ENCODE peak calls at places on chromosomes 16 and 17, in ten cellular contexts. One of them, this sample, is unnamed.

GRCh38 chr17:83079766-83080616 is 582 bp downstream of the METRNL start:
- DNase-seq in IMR-90: no peak
- DNase-seq in NCI-H187 treated with DMSO at 0.1 percent for 48 hours: no peak
- DNase-seq in dermis microvascular lymphatic vessel endothelial cell: no peak
- DNase-seq in stimulated activated CD4-positive, alpha-beta T cell treated with anti-CD3 and anti-CD28 coated beads, Interleukin-2, amount 100 ng/mL, for 48 hours: no peak
- DNase-seq in stromal cell of bone marrow: no peak
- DNase-seq in K562: peak
- DNase-seq in ascending aorta: no peak
- DNase-seq in thoracic aorta: no peak
- DNase-seq in B cell: no peak
- DNase-seq in this sample: peak

GRCh38 chr16:86974120-86974519 is 343.1 kb downstream of the C16orf95 start:
- DNase-seq in IMR-90: no peak
- DNase-seq in NCI-H187 treated with DMSO at 0.1 percent for 48 hours: no peak
- DNase-seq in dermis microvascular lymphatic vessel endothelial cell: no peak
- DNase-seq in stimulated activated CD4-positive, alpha-beta T cell treated with anti-CD3 and anti-CD28 coated beads, Interleukin-2, amount 100 ng/mL, for 48 hours: no peak
- DNase-seq in stromal cell of bone marrow: no peak
- DNase-seq in K562: no peak
- DNase-seq in ascending aorta: no peak
- DNase-seq in thoracic aorta: no peak
- DNase-seq in B cell: no peak
- DNase-seq in this sample: no peak

GRCh38 chr17:61372436-61372835 is 27.2 kb upstream of the TBX2 start:
- DNase-seq in IMR-90: no peak
- DNase-seq in NCI-H187 treated with DMSO at 0.1 percent for 48 hours: no peak
- DNase-seq in dermis microvascular lymphatic vessel endothelial cell: no peak
- DNase-seq in stimulated activated CD4-positive, alpha-beta T cell treated with anti-CD3 and anti-CD28 coated beads, Interleukin-2, amount 100 ng/mL, for 48 hours: no peak
- DNase-seq in stromal cell of bone marrow: no peak
- DNase-seq in K562: no peak
- DNase-seq in ascending aorta: no peak
- DNase-seq in thoracic aorta: no peak
- DNase-seq in B cell: no peak
- DNase-seq in this sample: no peak

GRCh38 chr17:42120161-42121065 is 754 bp downstream of the KAT2A start:
- DNase-seq in IMR-90: no peak
- DNase-seq in NCI-H187 treated with DMSO at 0.1 percent for 48 hours: no peak
- DNase-seq in dermis microvascular lymphatic vessel endothelial cell: no peak
- DNase-seq in stimulated activated CD4-positive, alpha-beta T cell treated with anti-CD3 and anti-CD28 coated beads, Interleukin-2, amount 100 ng/mL, for 48 hours: peak
- DNase-seq in stromal cell of bone marrow: no peak
- DNase-seq in K562: peak
- DNase-seq in ascending aorta: no peak
- DNase-seq in thoracic aorta: no peak
- DNase-seq in B cell: no peak
- DNase-seq in this sample: no peak

GRCh38 chr16:23957287-23957686 is 121.5 kb downstream of the PRKCB start:
- DNase-seq in IMR-90: no peak
- DNase-seq in NCI-H187 treated with DMSO at 0.1 percent for 48 hours: no peak
- DNase-seq in dermis microvascular lymphatic vessel endothelial cell: no peak
- DNase-seq in stimulated activated CD4-positive, alpha-beta T cell treated with anti-CD3 and anti-CD28 coated beads, Interleukin-2, amount 100 ng/mL, for 48 hours: no peak
- DNase-seq in stromal cell of bone marrow: no peak
- DNase-seq in K562: no peak
- DNase-seq in ascending aorta: no peak
- DNase-seq in thoracic aorta: no peak
- DNase-seq in B cell: no peak
- DNase-seq in this sample: no peak

GRCh38 chr16:68592466-68593337 is 52.4 kb upstream of the CDH3 start:
- DNase-seq in IMR-90: no peak
- DNase-seq in NCI-H187 treated with DMSO at 0.1 percent for 48 hours: no peak
- DNase-seq in dermis microvascular lymphatic vessel endothelial cell: peak
- DNase-seq in stimulated activated CD4-positive, alpha-beta T cell treated with anti-CD3 and anti-CD28 coated beads, Interleukin-2, amount 100 ng/mL, for 48 hours: no peak
- DNase-seq in stromal cell of bone marrow: no peak
- DNase-seq in K562: no peak
- DNase-seq in ascending aorta: no peak
- DNase-seq in thoracic aorta: no peak
- DNase-seq in B cell: no peak
- DNase-seq in this sample: no peak

GRCh38 chr16:9318764-9319163 is 227.3 kb downstream of the HAPSTR1 start:
- DNase-seq in IMR-90: no peak
- DNase-seq in NCI-H187 treated with DMSO at 0.1 percent for 48 hours: no peak
- DNase-seq in dermis microvascular lymphatic vessel endothelial cell: no peak
- DNase-seq in stimulated activated CD4-positive, alpha-beta T cell treated with anti-CD3 and anti-CD28 coated beads, Interleukin-2, amount 100 ng/mL, for 48 hours: no peak
- DNase-seq in stromal cell of bone marrow: no peak
- DNase-seq in K562: peak
- DNase-seq in ascending aorta: no peak
- DNase-seq in thoracic aorta: no peak
- DNase-seq in B cell: no peak
- DNase-seq in this sample: no peak

GRCh38 chr17:59330314-59330942 is 1.0 kb upstream of the YPEL2 start:
- DNase-seq in IMR-90: no peak
- DNase-seq in NCI-H187 treated with DMSO at 0.1 percent for 48 hours: no peak
- DNase-seq in dermis microvascular lymphatic vessel endothelial cell: peak
- DNase-seq in stimulated activated CD4-positive, alpha-beta T cell treated with anti-CD3 and anti-CD28 coated beads, Interleukin-2, amount 100 ng/mL, for 48 hours: no peak
- DNase-seq in stromal cell of bone marrow: no peak
- DNase-seq in K562: no peak
- DNase-seq in ascending aorta: peak
- DNase-seq in thoracic aorta: no peak
- DNase-seq in B cell: no peak
- DNase-seq in this sample: no peak

GRCh38 chr17:28446716-28447395 is 26.6 kb upstream of the SLC13A2 start:
- DNase-seq in IMR-90: no peak
- DNase-seq in NCI-H187 treated with DMSO at 0.1 percent for 48 hours: no peak
- DNase-seq in dermis microvascular lymphatic vessel endothelial cell: no peak
- DNase-seq in stimulated activated CD4-positive, alpha-beta T cell treated with anti-CD3 and anti-CD28 coated beads, Interleukin-2, amount 100 ng/mL, for 48 hours: no peak
- DNase-seq in stromal cell of bone marrow: no peak
- DNase-seq in K562: no peak
- DNase-seq in ascending aorta: no peak
- DNase-seq in thoracic aorta: no peak
- DNase-seq in B cell: no peak
- DNase-seq in this sample: no peak

GRCh38 chr17:31453896-31454295 is 62.4 kb downstream of the RAB11FIP4 start:
- DNase-seq in IMR-90: no peak
- DNase-seq in NCI-H187 treated with DMSO at 0.1 percent for 48 hours: no peak
- DNase-seq in dermis microvascular lymphatic vessel endothelial cell: no peak
- DNase-seq in stimulated activated CD4-positive, alpha-beta T cell treated with anti-CD3 and anti-CD28 coated beads, Interleukin-2, amount 100 ng/mL, for 48 hours: no peak
- DNase-seq in stromal cell of bone marrow: no peak
- DNase-seq in K562: peak
- DNase-seq in ascending aorta: no peak
- DNase-seq in thoracic aorta: no peak
- DNase-seq in B cell: no peak
- DNase-seq in this sample: no peak

GRCh38 chr16:85372627-85373372 is 240.3 kb upstream of the GSE1 start:
- DNase-seq in IMR-90: peak
- DNase-seq in NCI-H187 treated with DMSO at 0.1 percent for 48 hours: no peak
- DNase-seq in dermis microvascular lymphatic vessel endothelial cell: no peak
- DNase-seq in stimulated activated CD4-positive, alpha-beta T cell treated with anti-CD3 and anti-CD28 coated beads, Interleukin-2, amount 100 ng/mL, for 48 hours: no peak
- DNase-seq in stromal cell of bone marrow: peak
- DNase-seq in K562: peak
- DNase-seq in ascending aorta: peak
- DNase-seq in thoracic aorta: peak
- DNase-seq in B cell: no peak
- DNase-seq in this sample: peak

GRCh38 chr16:11852092-11852809 is 909 bp upstream of the RSL1D1 start:
- DNase-seq in IMR-90: peak
- DNase-seq in NCI-H187 treated with DMSO at 0.1 percent for 48 hours: no peak
- DNase-seq in dermis microvascular lymphatic vessel endothelial cell: no peak
- DNase-seq in stimulated activated CD4-positive, alpha-beta T cell treated with anti-CD3 and anti-CD28 coated beads, Interleukin-2, amount 100 ng/mL, for 48 hours: no peak
- DNase-seq in stromal cell of bone marrow: no peak
- DNase-seq in K562: peak
- DNase-seq in ascending aorta: no peak
- DNase-seq in thoracic aorta: no peak
- DNase-seq in B cell: no peak
- DNase-seq in this sample: no peak

GRCh38 chr17:79737922-79738578 is 7.3 kb downstream of the ENPP7 start:
- DNase-seq in IMR-90: no peak
- DNase-seq in NCI-H187 treated with DMSO at 0.1 percent for 48 hours: no peak
- DNase-seq in dermis microvascular lymphatic vessel endothelial cell: no peak
- DNase-seq in stimulated activated CD4-positive, alpha-beta T cell treated with anti-CD3 and anti-CD28 coated beads, Interleukin-2, amount 100 ng/mL, for 48 hours: no peak
- DNase-seq in stromal cell of bone marrow: no peak
- DNase-seq in K562: no peak
- DNase-seq in ascending aorta: no peak
- DNase-seq in thoracic aorta: no peak
- DNase-seq in B cell: no peak
- DNase-seq in this sample: no peak

GRCh38 chr16:23504453-23505179 is 5.7 kb downstream of the GGA2 start:
- DNase-seq in IMR-90: peak
- DNase-seq in NCI-H187 treated with DMSO at 0.1 percent for 48 hours: no peak
- DNase-seq in dermis microvascular lymphatic vessel endothelial cell: peak
- DNase-seq in stimulated activated CD4-positive, alpha-beta T cell treated with anti-CD3 and anti-CD28 coated beads, Interleukin-2, amount 100 ng/mL, for 48 hours: peak
- DNase-seq in stromal cell of bone marrow: peak
- DNase-seq in K562: peak
- DNase-seq in ascending aorta: peak
- DNase-seq in thoracic aorta: peak
- DNase-seq in B cell: peak
- DNase-seq in this sample: peak

GRCh38 chr16:88650749-88651275 is at the start of gene CYBA:
- DNase-seq in IMR-90: peak
- DNase-seq in NCI-H187 treated with DMSO at 0.1 percent for 48 hours: no peak
- DNase-seq in dermis microvascular lymphatic vessel endothelial cell: peak
- DNase-seq in stimulated activated CD4-positive, alpha-beta T cell treated with anti-CD3 and anti-CD28 coated beads, Interleukin-2, amount 100 ng/mL, for 48 hours: peak
- DNase-seq in stromal cell of bone marrow: peak
- DNase-seq in K562: peak
- DNase-seq in ascending aorta: peak
- DNase-seq in thoracic aorta: no peak
- DNase-seq in B cell: peak
- DNase-seq in this sample: no peak

GRCh38 chr17:9810100-9810949 is 11.6 kb downstream of the GSG1L2 start:
- DNase-seq in IMR-90: no peak
- DNase-seq in NCI-H187 treated with DMSO at 0.1 percent for 48 hours: no peak
- DNase-seq in dermis microvascular lymphatic vessel endothelial cell: no peak
- DNase-seq in stimulated activated CD4-positive, alpha-beta T cell treated with anti-CD3 and anti-CD28 coated beads, Interleukin-2, amount 100 ng/mL, for 48 hours: no peak
- DNase-seq in stromal cell of bone marrow: no peak
- DNase-seq in K562: no peak
- DNase-seq in ascending aorta: no peak
- DNase-seq in thoracic aorta: no peak
- DNase-seq in B cell: no peak
- DNase-seq in this sample: no peak

GRCh38 chr16:87780385-87780989 is 14.7 kb upstream of the KLHDC4 start:
- DNase-seq in IMR-90: peak
- DNase-seq in NCI-H187 treated with DMSO at 0.1 percent for 48 hours: no peak
- DNase-seq in dermis microvascular lymphatic vessel endothelial cell: no peak
- DNase-seq in stimulated activated CD4-positive, alpha-beta T cell treated with anti-CD3 and anti-CD28 coated beads, Interleukin-2, amount 100 ng/mL, for 48 hours: peak
- DNase-seq in stromal cell of bone marrow: no peak
- DNase-seq in K562: peak
- DNase-seq in ascending aorta: no peak
- DNase-seq in thoracic aorta: no peak
- DNase-seq in B cell: peak
- DNase-seq in this sample: peak

GRCh38 chr17:61872099-61872498 is 8.8 kb upstream of the BRIP1 start:
- DNase-seq in IMR-90: no peak
- DNase-seq in NCI-H187 treated with DMSO at 0.1 percent for 48 hours: no peak
- DNase-seq in dermis microvascular lymphatic vessel endothelial cell: no peak
- DNase-seq in stimulated activated CD4-positive, alpha-beta T cell treated with anti-CD3 and anti-CD28 coated beads, Interleukin-2, amount 100 ng/mL, for 48 hours: no peak
- DNase-seq in stromal cell of bone marrow: no peak
- DNase-seq in K562: no peak
- DNase-seq in ascending aorta: no peak
- DNase-seq in thoracic aorta: no peak
- DNase-seq in B cell: no peak
- DNase-seq in this sample: no peak

GRCh38 chr16:2056681-2057407 is 9.1 kb downstream of the TSC2 start:
- DNase-seq in IMR-90: no peak
- DNase-seq in NCI-H187 treated with DMSO at 0.1 percent for 48 hours: no peak
- DNase-seq in dermis microvascular lymphatic vessel endothelial cell: no peak
- DNase-seq in stimulated activated CD4-positive, alpha-beta T cell treated with anti-CD3 and anti-CD28 coated beads, Interleukin-2, amount 100 ng/mL, for 48 hours: no peak
- DNase-seq in stromal cell of bone marrow: no peak
- DNase-seq in K562: no peak
- DNase-seq in ascending aorta: no peak
- DNase-seq in thoracic aorta: no peak
- DNase-seq in B cell: no peak
- DNase-seq in this sample: no peak

GRCh38 chr16:87926246-87927194 is 9.8 kb downstream of the CA5A start:
- DNase-seq in IMR-90: no peak
- DNase-seq in NCI-H187 treated with DMSO at 0.1 percent for 48 hours: no peak
- DNase-seq in dermis microvascular lymphatic vessel endothelial cell: no peak
- DNase-seq in stimulated activated CD4-positive, alpha-beta T cell treated with anti-CD3 and anti-CD28 coated beads, Interleukin-2, amount 100 ng/mL, for 48 hours: no peak
- DNase-seq in stromal cell of bone marrow: no peak
- DNase-seq in K562: no peak
- DNase-seq in ascending aorta: no peak
- DNase-seq in thoracic aorta: no peak
- DNase-seq in B cell: peak
- DNase-seq in this sample: no peak

GRCh38 chr16:86508947-86509758 is 1.2 kb upstream of the FOXF1 start:
- DNase-seq in IMR-90: peak
- DNase-seq in NCI-H187 treated with DMSO at 0.1 percent for 48 hours: no peak
- DNase-seq in dermis microvascular lymphatic vessel endothelial cell: peak
- DNase-seq in stimulated activated CD4-positive, alpha-beta T cell treated with anti-CD3 and anti-CD28 coated beads, Interleukin-2, amount 100 ng/mL, for 48 hours: no peak
- DNase-seq in stromal cell of bone marrow: peak
- DNase-seq in K562: no peak
- DNase-seq in ascending aorta: no peak
- DNase-seq in thoracic aorta: no peak
- DNase-seq in B cell: no peak
- DNase-seq in this sample: peak

GRCh38 chr16:11791144-11791828 is 5.8 kb downstream of the ZC3H7A start:
- DNase-seq in IMR-90: no peak
- DNase-seq in NCI-H187 treated with DMSO at 0.1 percent for 48 hours: peak
- DNase-seq in dermis microvascular lymphatic vessel endothelial cell: no peak
- DNase-seq in stimulated activated CD4-positive, alpha-beta T cell treated with anti-CD3 and anti-CD28 coated beads, Interleukin-2, amount 100 ng/mL, for 48 hours: no peak
- DNase-seq in stromal cell of bone marrow: no peak
- DNase-seq in K562: no peak
- DNase-seq in ascending aorta: no peak
- DNase-seq in thoracic aorta: no peak
- DNase-seq in B cell: no peak
- DNase-seq in this sample: no peak

GRCh38 chr17:19958023-19958422 is 19.6 kb downstream of the AKAP10 start:
- DNase-seq in IMR-90: peak
- DNase-seq in NCI-H187 treated with DMSO at 0.1 percent for 48 hours: no peak
- DNase-seq in dermis microvascular lymphatic vessel endothelial cell: no peak
- DNase-seq in stimulated activated CD4-positive, alpha-beta T cell treated with anti-CD3 and anti-CD28 coated beads, Interleukin-2, amount 100 ng/mL, for 48 hours: no peak
- DNase-seq in stromal cell of bone marrow: peak
- DNase-seq in K562: no peak
- DNase-seq in ascending aorta: no peak
- DNase-seq in thoracic aorta: no peak
- DNase-seq in B cell: no peak
- DNase-seq in this sample: peak

GRCh38 chr16:72847187-72848044 is 200.5 kb downstream of the ZFHX3 start:
- DNase-seq in IMR-90: peak
- DNase-seq in NCI-H187 treated with DMSO at 0.1 percent for 48 hours: no peak
- DNase-seq in dermis microvascular lymphatic vessel endothelial cell: no peak
- DNase-seq in stimulated activated CD4-positive, alpha-beta T cell treated with anti-CD3 and anti-CD28 coated beads, Interleukin-2, amount 100 ng/mL, for 48 hours: no peak
- DNase-seq in stromal cell of bone marrow: no peak
- DNase-seq in K562: peak
- DNase-seq in ascending aorta: peak
- DNase-seq in thoracic aorta: no peak
- DNase-seq in B cell: no peak
- DNase-seq in this sample: peak

GRCh38 chr16:56625943-56626654 is 518 bp downstream of the MT1E start:
- DNase-seq in IMR-90: peak
- DNase-seq in NCI-H187 treated with DMSO at 0.1 percent for 48 hours: no peak
- DNase-seq in dermis microvascular lymphatic vessel endothelial cell: no peak
- DNase-seq in stimulated activated CD4-positive, alpha-beta T cell treated with anti-CD3 and anti-CD28 coated beads, Interleukin-2, amount 100 ng/mL, for 48 hours: no peak
- DNase-seq in stromal cell of bone marrow: peak
- DNase-seq in K562: no peak
- DNase-seq in ascending aorta: peak
- DNase-seq in thoracic aorta: peak
- DNase-seq in B cell: no peak
- DNase-seq in this sample: peak

GRCh38 chr17:59399914-59400313 is 68.5 kb downstream of the YPEL2 start:
- DNase-seq in IMR-90: no peak
- DNase-seq in NCI-H187 treated with DMSO at 0.1 percent for 48 hours: no peak
- DNase-seq in dermis microvascular lymphatic vessel endothelial cell: no peak
- DNase-seq in stimulated activated CD4-positive, alpha-beta T cell treated with anti-CD3 and anti-CD28 coated beads, Interleukin-2, amount 100 ng/mL, for 48 hours: no peak
- DNase-seq in stromal cell of bone marrow: no peak
- DNase-seq in K562: no peak
- DNase-seq in ascending aorta: no peak
- DNase-seq in thoracic aorta: no peak
- DNase-seq in B cell: no peak
- DNase-seq in this sample: no peak

GRCh38 chr17:10070690-10071089 is 127.7 kb downstream of the GAS7 start:
- DNase-seq in IMR-90: no peak
- DNase-seq in NCI-H187 treated with DMSO at 0.1 percent for 48 hours: no peak
- DNase-seq in dermis microvascular lymphatic vessel endothelial cell: no peak
- DNase-seq in stimulated activated CD4-positive, alpha-beta T cell treated with anti-CD3 and anti-CD28 coated beads, Interleukin-2, amount 100 ng/mL, for 48 hours: no peak
- DNase-seq in stromal cell of bone marrow: no peak
- DNase-seq in K562: no peak
- DNase-seq in ascending aorta: no peak
- DNase-seq in thoracic aorta: no peak
- DNase-seq in B cell: no peak
- DNase-seq in this sample: no peak

GRCh38 chr16:9322735-9323134 is 231.3 kb downstream of the HAPSTR1 start:
- DNase-seq in IMR-90: no peak
- DNase-seq in NCI-H187 treated with DMSO at 0.1 percent for 48 hours: no peak
- DNase-seq in dermis microvascular lymphatic vessel endothelial cell: no peak
- DNase-seq in stimulated activated CD4-positive, alpha-beta T cell treated with anti-CD3 and anti-CD28 coated beads, Interleukin-2, amount 100 ng/mL, for 48 hours: no peak
- DNase-seq in stromal cell of bone marrow: no peak
- DNase-seq in K562: no peak
- DNase-seq in ascending aorta: no peak
- DNase-seq in thoracic aorta: no peak
- DNase-seq in B cell: no peak
- DNase-seq in this sample: no peak

This sample was measured in HCEC 1CT.